ENCODE peak calls at places on chromosomes 5 and 9, in eight cellular contexts. One of them, this sample, is unnamed.
A peak's percentile ranks its signal among the peaks of the same experiment; 100 is the strongest.

GRCh38 chr9:132708769-132709168 is 38.5 kb downstream of the GTF3C4 start:
- DNase-seq in activated naive CD4-positive, alpha-beta T cell treated with anti-CD3 and anti-CD28 coated beads for 36 hours: no peak
- DNase-seq in M059J: no peak
- DNase-seq in activated CD4-positive, alpha-beta T cell treated with anti-CD3 and anti-CD28 coated beads, Interleukin-2, amount 50 U/mL, for 1 hour: no peak
- DNase-seq in C1 segment of cervical spinal cord: no peak
- DNase-seq in tibial nerve: no peak
- DNase-seq in AG04449: no peak
- DNase-seq in GM19239: no peak
- DNase-seq in this sample: no peak

GRCh38 chr5:176533390-176533789 is 3.8 kb downstream of the RNF44 start:
- DNase-seq in activated naive CD4-positive, alpha-beta T cell treated with anti-CD3 and anti-CD28 coated beads for 36 hours: peak; percentile 34
- DNase-seq in M059J: no peak
- DNase-seq in activated CD4-positive, alpha-beta T cell treated with anti-CD3 and anti-CD28 coated beads, Interleukin-2, amount 50 U/mL, for 1 hour: no peak
- DNase-seq in C1 segment of cervical spinal cord: peak; percentile 33
- DNase-seq in tibial nerve: no peak
- DNase-seq in AG04449: no peak
- DNase-seq in GM19239: no peak
- DNase-seq in this sample: no peak

GRCh38 chr9:370081-370480 is 155.4 kb downstream of the DOCK8 start:
- DNase-seq in activated naive CD4-positive, alpha-beta T cell treated with anti-CD3 and anti-CD28 coated beads for 36 hours: no peak
- DNase-seq in M059J: no peak
- DNase-seq in activated CD4-positive, alpha-beta T cell treated with anti-CD3 and anti-CD28 coated beads, Interleukin-2, amount 50 U/mL, for 1 hour: no peak
- DNase-seq in C1 segment of cervical spinal cord: no peak
- DNase-seq in tibial nerve: no peak
- DNase-seq in AG04449: no peak
- DNase-seq in GM19239: no peak
- DNase-seq in this sample: no peak

GRCh38 chr5:18068851-18069250 is 434.6 kb downstream of the TAF11L14 start:
- DNase-seq in activated naive CD4-positive, alpha-beta T cell treated with anti-CD3 and anti-CD28 coated beads for 36 hours: no peak
- DNase-seq in M059J: no peak
- DNase-seq in activated CD4-positive, alpha-beta T cell treated with anti-CD3 and anti-CD28 coated beads, Interleukin-2, amount 50 U/mL, for 1 hour: no peak
- DNase-seq in C1 segment of cervical spinal cord: no peak
- DNase-seq in tibial nerve: no peak
- DNase-seq in AG04449: no peak
- DNase-seq in GM19239: no peak
- DNase-seq in this sample: no peak

GRCh38 chr5:42655982-42656660 is 100.5 kb upstream of the CCDC152 start:
- DNase-seq in activated naive CD4-positive, alpha-beta T cell treated with anti-CD3 and anti-CD28 coated beads for 36 hours: no peak
- DNase-seq in M059J: no peak
- DNase-seq in activated CD4-positive, alpha-beta T cell treated with anti-CD3 and anti-CD28 coated beads, Interleukin-2, amount 50 U/mL, for 1 hour: no peak
- DNase-seq in C1 segment of cervical spinal cord: no peak
- DNase-seq in tibial nerve: no peak
- DNase-seq in AG04449: no peak
- DNase-seq in GM19239: no peak
- DNase-seq in this sample: no peak

GRCh38 chr5:32420506-32420905 is 24.0 kb downstream of the ZFR start:
- DNase-seq in activated naive CD4-positive, alpha-beta T cell treated with anti-CD3 and anti-CD28 coated beads for 36 hours: no peak
- DNase-seq in M059J: no peak
- DNase-seq in activated CD4-positive, alpha-beta T cell treated with anti-CD3 and anti-CD28 coated beads, Interleukin-2, amount 50 U/mL, for 1 hour: no peak
- DNase-seq in C1 segment of cervical spinal cord: no peak
- DNase-seq in tibial nerve: no peak
- DNase-seq in AG04449: no peak
- DNase-seq in GM19239: no peak
- DNase-seq in this sample: no peak

GRCh38 chr9:107375651-107376369 is 92.7 kb downstream of the RAD23B start:
- DNase-seq in activated naive CD4-positive, alpha-beta T cell treated with anti-CD3 and anti-CD28 coated beads for 36 hours: no peak
- DNase-seq in M059J: no peak
- DNase-seq in activated CD4-positive, alpha-beta T cell treated with anti-CD3 and anti-CD28 coated beads, Interleukin-2, amount 50 U/mL, for 1 hour: no peak
- DNase-seq in C1 segment of cervical spinal cord: no peak
- DNase-seq in tibial nerve: no peak
- DNase-seq in AG04449: no peak
- DNase-seq in GM19239: no peak
- DNase-seq in this sample: no peak

GRCh38 chr5:123425444-123425843 is 2.2 kb upstream of the CEP120 start:
- DNase-seq in activated naive CD4-positive, alpha-beta T cell treated with anti-CD3 and anti-CD28 coated beads for 36 hours: no peak
- DNase-seq in M059J: no peak
- DNase-seq in activated CD4-positive, alpha-beta T cell treated with anti-CD3 and anti-CD28 coated beads, Interleukin-2, amount 50 U/mL, for 1 hour: no peak
- DNase-seq in C1 segment of cervical spinal cord: no peak
- DNase-seq in tibial nerve: no peak
- DNase-seq in AG04449: no peak
- DNase-seq in GM19239: no peak
- DNase-seq in this sample: no peak

GRCh38 chr9:121326130-121326838 is 43.8 kb downstream of the STOM start:
- DNase-seq in activated naive CD4-positive, alpha-beta T cell treated with anti-CD3 and anti-CD28 coated beads for 36 hours: no peak
- DNase-seq in M059J: no peak
- DNase-seq in activated CD4-positive, alpha-beta T cell treated with anti-CD3 and anti-CD28 coated beads, Interleukin-2, amount 50 U/mL, for 1 hour: no peak
- DNase-seq in C1 segment of cervical spinal cord: peak; percentile 35
- DNase-seq in tibial nerve: peak; percentile 87
- DNase-seq in AG04449: peak; percentile 63
- DNase-seq in GM19239: no peak
- DNase-seq in this sample: no peak

GRCh38 chr5:51829691-51830090 is 446.4 kb downstream of the ISL1 start:
- DNase-seq in activated naive CD4-positive, alpha-beta T cell treated with anti-CD3 and anti-CD28 coated beads for 36 hours: no peak
- DNase-seq in M059J: peak; percentile 6
- DNase-seq in activated CD4-positive, alpha-beta T cell treated with anti-CD3 and anti-CD28 coated beads, Interleukin-2, amount 50 U/mL, for 1 hour: no peak
- DNase-seq in C1 segment of cervical spinal cord: no peak
- DNase-seq in tibial nerve: no peak
- DNase-seq in AG04449: no peak
- DNase-seq in GM19239: no peak
- DNase-seq in this sample: no peak

GRCh38 chr9:38389313-38389712 is 3.2 kb upstream of the ALDH1B1 start:
- DNase-seq in activated naive CD4-positive, alpha-beta T cell treated with anti-CD3 and anti-CD28 coated beads for 36 hours: no peak
- DNase-seq in M059J: no peak
- DNase-seq in activated CD4-positive, alpha-beta T cell treated with anti-CD3 and anti-CD28 coated beads, Interleukin-2, amount 50 U/mL, for 1 hour: no peak
- DNase-seq in C1 segment of cervical spinal cord: no peak
- DNase-seq in tibial nerve: no peak
- DNase-seq in AG04449: no peak
- DNase-seq in GM19239: no peak
- DNase-seq in this sample: no peak

GRCh38 chr5:115695290-115695689 is 69.5 kb upstream of the TMED7 start:
- DNase-seq in activated naive CD4-positive, alpha-beta T cell treated with anti-CD3 and anti-CD28 coated beads for 36 hours: no peak
- DNase-seq in M059J: no peak
- DNase-seq in activated CD4-positive, alpha-beta T cell treated with anti-CD3 and anti-CD28 coated beads, Interleukin-2, amount 50 U/mL, for 1 hour: no peak
- DNase-seq in C1 segment of cervical spinal cord: no peak
- DNase-seq in tibial nerve: no peak
- DNase-seq in AG04449: no peak
- DNase-seq in GM19239: no peak
- DNase-seq in this sample: no peak

GRCh38 chr9:89319015-89319905 is 960 bp downstream of the SECISBP2 start:
- DNase-seq in activated naive CD4-positive, alpha-beta T cell treated with anti-CD3 and anti-CD28 coated beads for 36 hours: no peak
- DNase-seq in M059J: peak; percentile 54
- DNase-seq in activated CD4-positive, alpha-beta T cell treated with anti-CD3 and anti-CD28 coated beads, Interleukin-2, amount 50 U/mL, for 1 hour: no peak
- DNase-seq in C1 segment of cervical spinal cord: no peak
- DNase-seq in tibial nerve: no peak
- DNase-seq in AG04449: no peak
- DNase-seq in GM19239: no peak
- DNase-seq in this sample: no peak

GRCh38 chr9:11821541-11821940 is 871.6 kb upstream of the TYRP1 start:
- DNase-seq in activated naive CD4-positive, alpha-beta T cell treated with anti-CD3 and anti-CD28 coated beads for 36 hours: no peak
- DNase-seq in M059J: no peak
- DNase-seq in activated CD4-positive, alpha-beta T cell treated with anti-CD3 and anti-CD28 coated beads, Interleukin-2, amount 50 U/mL, for 1 hour: no peak
- DNase-seq in C1 segment of cervical spinal cord: no peak
- DNase-seq in tibial nerve: no peak
- DNase-seq in AG04449: no peak
- DNase-seq in GM19239: no peak
- DNase-seq in this sample: no peak

GRCh38 chr9:37036237-37037136 is 2.4 kb upstream of the PAX5 start:
- DNase-seq in activated naive CD4-positive, alpha-beta T cell treated with anti-CD3 and anti-CD28 coated beads for 36 hours: peak; percentile 51
- DNase-seq in M059J: peak; percentile 63
- DNase-seq in activated CD4-positive, alpha-beta T cell treated with anti-CD3 and anti-CD28 coated beads, Interleukin-2, amount 50 U/mL, for 1 hour: peak; percentile 43
- DNase-seq in C1 segment of cervical spinal cord: no peak
- DNase-seq in tibial nerve: no peak
- DNase-seq in AG04449: no peak
- DNase-seq in GM19239: no peak
- DNase-seq in this sample: no peak

GRCh38 chr5:74094096-74094778 is 468.2 kb downstream of the ARHGEF28 start:
- DNase-seq in activated naive CD4-positive, alpha-beta T cell treated with anti-CD3 and anti-CD28 coated beads for 36 hours: no peak
- DNase-seq in M059J: no peak
- DNase-seq in activated CD4-positive, alpha-beta T cell treated with anti-CD3 and anti-CD28 coated beads, Interleukin-2, amount 50 U/mL, for 1 hour: no peak
- DNase-seq in C1 segment of cervical spinal cord: no peak
- DNase-seq in tibial nerve: no peak
- DNase-seq in AG04449: no peak
- DNase-seq in GM19239: no peak
- DNase-seq in this sample: no peak

GRCh38 chr5:138979684-138980275 is 104.6 kb upstream of the LRRTM2 start:
- DNase-seq in activated naive CD4-positive, alpha-beta T cell treated with anti-CD3 and anti-CD28 coated beads for 36 hours: peak; percentile 54
- DNase-seq in M059J: peak; percentile 21
- DNase-seq in activated CD4-positive, alpha-beta T cell treated with anti-CD3 and anti-CD28 coated beads, Interleukin-2, amount 50 U/mL, for 1 hour: no peak
- DNase-seq in C1 segment of cervical spinal cord: no peak
- DNase-seq in tibial nerve: no peak
- DNase-seq in AG04449: no peak
- DNase-seq in GM19239: no peak
- DNase-seq in this sample: no peak

GRCh38 chr5:132849347-132849746 is 16.9 kb downstream of the GDF9 start:
- DNase-seq in activated naive CD4-positive, alpha-beta T cell treated with anti-CD3 and anti-CD28 coated beads for 36 hours: no peak
- DNase-seq in M059J: no peak
- DNase-seq in activated CD4-positive, alpha-beta T cell treated with anti-CD3 and anti-CD28 coated beads, Interleukin-2, amount 50 U/mL, for 1 hour: no peak
- DNase-seq in C1 segment of cervical spinal cord: no peak
- DNase-seq in tibial nerve: no peak
- DNase-seq in AG04449: no peak
- DNase-seq in GM19239: no peak
- DNase-seq in this sample: no peak

GRCh38 chr5:170143091-170143490 is 37.4 kb downstream of the FOXI1 start:
- DNase-seq in activated naive CD4-positive, alpha-beta T cell treated with anti-CD3 and anti-CD28 coated beads for 36 hours: no peak
- DNase-seq in M059J: no peak
- DNase-seq in activated CD4-positive, alpha-beta T cell treated with anti-CD3 and anti-CD28 coated beads, Interleukin-2, amount 50 U/mL, for 1 hour: no peak
- DNase-seq in C1 segment of cervical spinal cord: no peak
- DNase-seq in tibial nerve: no peak
- DNase-seq in AG04449: no peak
- DNase-seq in GM19239: no peak
- DNase-seq in this sample: no peak

GRCh38 chr9:105063665-105064247 is 135.8 kb upstream of the ABCA1 start:
- DNase-seq in activated naive CD4-positive, alpha-beta T cell treated with anti-CD3 and anti-CD28 coated beads for 36 hours: peak; percentile 64
- DNase-seq in M059J: peak; percentile 88
- DNase-seq in activated CD4-positive, alpha-beta T cell treated with anti-CD3 and anti-CD28 coated beads, Interleukin-2, amount 50 U/mL, for 1 hour: no peak
- DNase-seq in C1 segment of cervical spinal cord: no peak
- DNase-seq in tibial nerve: no peak
- DNase-seq in AG04449: peak; percentile 93
- DNase-seq in GM19239: no peak
- DNase-seq in this sample: no peak

GRCh38 chr5:128491291-128491690 is 46.8 kb downstream of the FBN2 start:
- DNase-seq in activated naive CD4-positive, alpha-beta T cell treated with anti-CD3 and anti-CD28 coated beads for 36 hours: no peak
- DNase-seq in M059J: no peak
- DNase-seq in activated CD4-positive, alpha-beta T cell treated with anti-CD3 and anti-CD28 coated beads, Interleukin-2, amount 50 U/mL, for 1 hour: no peak
- DNase-seq in C1 segment of cervical spinal cord: no peak
- DNase-seq in tibial nerve: no peak
- DNase-seq in AG04449: no peak
- DNase-seq in GM19239: no peak
- DNase-seq in this sample: no peak

GRCh38 chr5:8417316-8418048 is 548.5 kb downstream of the MTRR start:
- DNase-seq in activated naive CD4-positive, alpha-beta T cell treated with anti-CD3 and anti-CD28 coated beads for 36 hours: no peak
- DNase-seq in M059J: no peak
- DNase-seq in activated CD4-positive, alpha-beta T cell treated with anti-CD3 and anti-CD28 coated beads, Interleukin-2, amount 50 U/mL, for 1 hour: no peak
- DNase-seq in C1 segment of cervical spinal cord: no peak
- DNase-seq in tibial nerve: no peak
- DNase-seq in AG04449: no peak
- DNase-seq in GM19239: no peak
- DNase-seq in this sample: no peak

GRCh38 chr9:33165263-33166151 is 1.6 kb downstream of the B4GALT1 start:
- DNase-seq in activated naive CD4-positive, alpha-beta T cell treated with anti-CD3 and anti-CD28 coated beads for 36 hours: peak; percentile 63
- DNase-seq in M059J: peak; percentile 81
- DNase-seq in activated CD4-positive, alpha-beta T cell treated with anti-CD3 and anti-CD28 coated beads, Interleukin-2, amount 50 U/mL, for 1 hour: peak; percentile 11
- DNase-seq in C1 segment of cervical spinal cord: no peak
- DNase-seq in tibial nerve: no peak
- DNase-seq in AG04449: no peak
- DNase-seq in GM19239: peak; percentile 48
- DNase-seq in this sample: no peak

GRCh38 chr5:135317286-135317685 is 81.7 kb downstream of the MACROH2A1 start:
- DNase-seq in activated naive CD4-positive, alpha-beta T cell treated with anti-CD3 and anti-CD28 coated beads for 36 hours: no peak
- DNase-seq in M059J: no peak
- DNase-seq in activated CD4-positive, alpha-beta T cell treated with anti-CD3 and anti-CD28 coated beads, Interleukin-2, amount 50 U/mL, for 1 hour: no peak
- DNase-seq in C1 segment of cervical spinal cord: no peak
- DNase-seq in tibial nerve: no peak
- DNase-seq in AG04449: no peak
- DNase-seq in GM19239: no peak
- DNase-seq in this sample: no peak

GRCh38 chr5:116947691-116948528 is 373.3 kb upstream of the SEMA6A start:
- DNase-seq in activated naive CD4-positive, alpha-beta T cell treated with anti-CD3 and anti-CD28 coated beads for 36 hours: peak; percentile 79
- DNase-seq in M059J: peak; percentile 15
- DNase-seq in activated CD4-positive, alpha-beta T cell treated with anti-CD3 and anti-CD28 coated beads, Interleukin-2, amount 50 U/mL, for 1 hour: peak; percentile 45
- DNase-seq in C1 segment of cervical spinal cord: no peak
- DNase-seq in tibial nerve: no peak
- DNase-seq in AG04449: no peak
- DNase-seq in GM19239: peak; percentile 36
- DNase-seq in this sample: peak; percentile 61

GRCh38 chr5:41793156-41793770 is 77.0 kb downstream of the OXCT1 start:
- DNase-seq in activated naive CD4-positive, alpha-beta T cell treated with anti-CD3 and anti-CD28 coated beads for 36 hours: no peak
- DNase-seq in M059J: no peak
- DNase-seq in activated CD4-positive, alpha-beta T cell treated with anti-CD3 and anti-CD28 coated beads, Interleukin-2, amount 50 U/mL, for 1 hour: no peak
- DNase-seq in C1 segment of cervical spinal cord: no peak
- DNase-seq in tibial nerve: no peak
- DNase-seq in AG04449: peak; percentile 70
- DNase-seq in GM19239: no peak
- DNase-seq in this sample: no peak

GRCh38 chr9:22005700-22006605 is 3.2 kb downstream of the CDKN2B start:
- DNase-seq in activated naive CD4-positive, alpha-beta T cell treated with anti-CD3 and anti-CD28 coated beads for 36 hours: no peak
- DNase-seq in M059J: no peak
- DNase-seq in activated CD4-positive, alpha-beta T cell treated with anti-CD3 and anti-CD28 coated beads, Interleukin-2, amount 50 U/mL, for 1 hour: no peak
- DNase-seq in C1 segment of cervical spinal cord: no peak
- DNase-seq in tibial nerve: no peak
- DNase-seq in AG04449: no peak
- DNase-seq in GM19239: no peak
- DNase-seq in this sample: no peak

GRCh38 chr9:93450817-93451761 is at the start of gene FAM120A:
- DNase-seq in activated naive CD4-positive, alpha-beta T cell treated with anti-CD3 and anti-CD28 coated beads for 36 hours: peak; percentile 73
- DNase-seq in M059J: peak; percentile 74
- DNase-seq in activated CD4-positive, alpha-beta T cell treated with anti-CD3 and anti-CD28 coated beads, Interleukin-2, amount 50 U/mL, for 1 hour: peak; percentile 74
- DNase-seq in C1 segment of cervical spinal cord: peak; percentile 70
- DNase-seq in tibial nerve: peak; percentile 36
- DNase-seq in AG04449: no peak
- DNase-seq in GM19239: peak; percentile 72
- DNase-seq in this sample: peak; percentile 43